ENCODE peak calls at places on chromosomes 16 and 17, in ten cellular contexts. E, M, J, K, H, U, I, L, R and D are unnamed samples.

GRCh38 chr17:78315355-78316114 is 44.3 kb downstream of the SOCS3 start:
- DNase-seq in E (peak), M (peak), R (no peak), H (peak), K (no peak), L (no peak), U (no peak), I (peak), J (peak), D (peak)

GRCh38 chr17:60303406-60304099 is 88.4 kb downstream of the USP32 start:
- DNase-seq in R (no peak), L (no peak), K (no peak), M (no peak), H (no peak), E (no peak), I (no peak), J (no peak), U (no peak), D (no peak)

GRCh38 chr17:57638284-57638683 is 106.8 kb downstream of the CCDC182 start:
- DNase-seq in K (no peak), I (no peak), L (no peak), H (no peak), R (no peak), E (no peak), U (no peak), J (no peak), M (no peak), D (no peak)

GRCh38 chr17:15657868-15658775 is 26.0 kb downstream of the TRIM16 start:
- DNase-seq in M (no peak), U (no peak), I (no peak), K (no peak), R (no peak), E (no peak), J (no peak), L (no peak), H (no peak), D (no peak)

GRCh38 chr16:30010817-30011504 is at the start of gene DOC2A:
- DNase-seq in J (no peak), R (no peak), L (no peak), E (no peak), I (peak), H (no peak), U (no peak), K (no peak), M (peak), D (no peak)

GRCh38 chr17:19238167-19238505 is 970 bp downstream of the EPN2 start:
- DNase-seq in H (peak), J (peak), L (peak), I (peak), R (no peak), K (no peak), E (no peak), U (peak), M (peak), D (no peak)

GRCh38 chr17:48603959-48604769 is 622 bp downstream of the HOXB6 start:
- DNase-seq in E (no peak), U (no peak), L (no peak), R (no peak), J (no peak), M (no peak), H (no peak), I (no peak), K (no peak), D (no peak)

GRCh38 chr16:57897053-57897784 is 73.7 kb downstream of the CNGB1 start:
- DNase-seq in E (no peak), J (no peak), M (no peak), L (no peak), R (no peak), H (no peak), I (no peak), K (no peak), U (no peak), D (no peak)